ENCODE peak calls at places on chromosome 15, in eight cellular contexts. X is T-cell; Q is choroid plexus epithelial cell; G is naive B cell; T is progenitor cell of endocrine pancreas; S is prostate gland; U is tibial artery; D is CD4-positive, alpha-beta T cell. R is an unnamed sample.

GRCh38 chr15:63826513-63826912 is 7.2 kb downstream of the HERC1 start:
- DNase-seq in Q (peak; percentile 71), D (no peak), S (no peak), U (no peak), G (peak; percentile 13), X (no peak), T (no peak), R (no peak)

GRCh38 chr15:64151727-64152506 is at the start of gene SNX22:
- DNase-seq in T (peak; percentile 25), U (no peak), Q (no peak), D (no peak), S (no peak), G (peak; percentile 46), X (peak; percentile 37), R (no peak)

GRCh38 chr15:62059818-62060115 is 480 bp downstream of the VPS13C start:
- DNase-seq in S (peak; percentile 23), U (peak; percentile 30), D (peak; percentile 41), X (peak; percentile 59), G (peak; percentile 83), Q (peak; percentile 57), T (no peak), R (no peak)

GRCh38 chr15:47184405-47185221 is 532.7 kb upstream of the SEMA6D start:
- DNase-seq in X (no peak), S (no peak), G (no peak), Q (peak; percentile 23), D (no peak), T (peak; percentile 14), U (no peak), R (no peak)

GRCh38 chr15:83549563-83549962 is 102.4 kb downstream of the SH3GL3 start:
- DNase-seq in X (no peak), Q (no peak), D (no peak), S (no peak), T (no peak), U (no peak), G (no peak), R (no peak)

GRCh38 chr15:78680416-78681068 is 39.5 kb upstream of the CHRNB4 start:
- DNase-seq in T (no peak), D (no peak), S (no peak), G (no peak), Q (no peak), U (no peak), X (no peak), R (no peak)

GRCh38 chr15:60091150-60091549 is 87.0 kb downstream of the FOXB1 start:
- DNase-seq in U (no peak), G (no peak), T (no peak), D (no peak), S (no peak), X (no peak), Q (peak; percentile 81), R (peak; percentile 81)

GRCh38 chr15:35769656-35770055 is 223.7 kb upstream of the DPH6 start:
- DNase-seq in X (no peak), S (no peak), Q (no peak), T (no peak), U (no peak), G (no peak), D (no peak), R (no peak)

GRCh38 chr15:91158415-91159394 is 58.6 kb downstream of the SV2B start:
- DNase-seq in X (no peak), S (no peak), Q (no peak), G (no peak), U (no peak), D (no peak), T (no peak), R (no peak)

GRCh38 chr15:86664581-86664980 is 584.9 kb downstream of the AGBL1 start:
- DNase-seq in X (no peak), T (no peak), U (no peak), G (no peak), S (no peak), Q (no peak), D (no peak), R (no peak)

GRCh38 chr15:66770518-66771350 is 68.7 kb downstream of the SMAD6 start:
- DNase-seq in S (no peak), U (no peak), X (no peak), Q (no peak), G (no peak), T (no peak), D (no peak), R (no peak)

GRCh38 chr15:72042865-72043264 is 75.1 kb downstream of the MYO9A start:
- DNase-seq in G (no peak), T (no peak), S (no peak), D (no peak), X (no peak), U (no peak), Q (no peak), R (no peak)

GRCh38 chr15:70355275-70355795 is 257.6 kb upstream of the TLE3 start:
- DNase-seq in G (no peak), D (no peak), S (no peak), X (no peak), Q (no peak), U (no peak), T (no peak), R (no peak)

GRCh38 chr15:38073278-38073930 is 139.0 kb downstream of the TMCO5A start:
- DNase-seq in G (no peak), U (no peak), T (no peak), Q (peak; percentile 48), D (no peak), X (no peak), S (no peak), R (no peak)

GRCh38 chr15:63059573-63060216 is 17.1 kb downstream of the TPM1 start:
- DNase-seq in S (no peak), U (no peak), T (no peak), D (no peak), G (no peak), Q (no peak), X (no peak), R (no peak)

GRCh38 chr15:90880381-90881145 is 3.7 kb upstream of the FES start:
- DNase-seq in T (no peak), S (no peak), X (no peak), U (no peak), Q (no peak), D (no peak), G (no peak), R (no peak)

GRCh38 chr15:65248506-65248905 is 37.2 kb upstream of the CILP start:
- DNase-seq in Q (no peak), T (no peak), G (no peak), X (no peak), U (no peak), D (no peak), S (no peak), R (no peak)

GRCh38 chr15:67771201-67771600 is 54.1 kb upstream of the SKOR1 start:
- DNase-seq in Q (no peak), X (no peak), U (no peak), D (no peak), T (no peak), S (no peak), G (no peak), R (no peak)

GRCh38 chr15:45948226-45948625 is 313.4 kb downstream of the SQOR start:
- DNase-seq in U (no peak), X (no peak), T (no peak), S (no peak), Q (no peak), G (no peak), D (no peak), R (no peak)

GRCh38 chr15:62472616-62473299 is 307.7 kb upstream of the C2CD4B start:
- DNase-seq in S (no peak), G (no peak), D (no peak), X (no peak), U (no peak), T (no peak), Q (no peak), R (no peak)

GRCh38 chr15:78402056-78402610 is 35.9 kb upstream of the IREB2 start:
- DNase-seq in X (no peak), D (no peak), Q (no peak), G (no peak), T (no peak), U (no peak), S (no peak), R (no peak)

GRCh38 chr15:47778263-47778770 is 61.0 kb downstream of the SEMA6D start:
- DNase-seq in D (no peak), G (no peak), T (no peak), X (no peak), U (no peak), Q (no peak), S (no peak), R (no peak)

GRCh38 chr15:44775923-44776322 is 39.6 kb downstream of the TRIM69 start:
- DNase-seq in X (no peak), T (no peak), G (no peak), S (no peak), D (no peak), Q (no peak), U (no peak), R (no peak)

GRCh38 chr15:84766461-84767005 is 18.1 kb downstream of the ZNF592 start:
- DNase-seq in U (no peak), Q (no peak), T (no peak), D (no peak), G (no peak), S (no peak), X (no peak), R (no peak)

GRCh38 chr15:74423443-74424257 is 10.1 kb downstream of the SEMA7A start:
- DNase-seq in U (no peak), Q (no peak), S (no peak), T (no peak), G (no peak), X (no peak), D (no peak), R (no peak)

GRCh38 chr15:26772588-26773484 is at the start of gene GABRB3:
- DNase-seq in D (no peak), X (no peak), G (no peak), S (peak; percentile 55), Q (peak; percentile 1), U (no peak), T (peak; percentile 55), R (no peak)

GRCh38 chr15:90716317-90716975 is 700 bp upstream of the BLM start:
- DNase-seq in G (no peak), D (no peak), Q (peak; percentile 22), X (no peak), U (no peak), T (no peak), S (no peak), R (no peak)

GRCh38 chr15:69595009-69595825 is 142.6 kb downstream of the RPLP1 start:
- DNase-seq in G (no peak), X (no peak), S (no peak), T (no peak), Q (no peak), D (no peak), U (peak; percentile 82), R (no peak)

GRCh38 chr15:67399925-67400324 is 121.0 kb upstream of the C15orf61 start:
- DNase-seq in X (no peak), Q (no peak), S (no peak), T (no peak), G (no peak), D (no peak), U (no peak), R (no peak)

GRCh38 chr15:73926191-73927002 is at the start of gene LOXL1:
- DNase-seq in G (no peak), X (no peak), Q (peak; percentile 91), U (peak; percentile 82), S (peak; percentile 48), T (peak; percentile 27), D (no peak), R (no peak)

GRCh38 chr15:52788099-52788986 is 1.8 kb downstream of the ONECUT1 start:
- DNase-seq in S (no peak), T (no peak), G (no peak), D (no peak), X (no peak), Q (no peak), U (no peak), R (no peak)

GRCh38 chr15:72727154-72727553 is 41.1 kb downstream of the BBS4 start:
- DNase-seq in S (no peak), X (no peak), Q (no peak), U (no peak), T (no peak), D (no peak), G (no peak), R (no peak)

GRCh38 chr15:75639191-75639708 is 774 bp downstream of the IMP3 start:
- DNase-seq in T (no peak), Q (peak; percentile 54), G (no peak), S (peak; percentile 39), X (no peak), U (no peak), D (no peak), R (no peak)

GRCh38 chr15:59166156-59166555 is 40.5 kb upstream of the LDHAL6B start:
- DNase-seq in D (no peak), T (no peak), Q (peak; percentile 80), S (no peak), G (no peak), U (no peak), X (no peak), R (no peak)

R was measured in keratinocyte.